ENCODE peak calls at places on chromosomes 3 and 15, in seven cellular contexts. Y, P, T, D, N, F and H are unnamed samples.

GRCh38 chr15:89171136-89172072 is 50.0 kb downstream of the RLBP1 start:
- DNase-seq in Y (no peak), P (peak; percentile 74), T (peak; percentile 62), D (no peak), N (peak; percentile 61), F (no peak), H (peak; percentile 66)

GRCh38 chr3:37709946-37710345 is 151.7 kb upstream of the CTDSPL start:
- DNase-seq in Y (no peak), P (no peak), T (no peak), D (no peak), N (no peak), F (no peak), H (no peak)

GRCh38 chr3:197392961-197393360 is 94.5 kb upstream of the DLG1 start:
- DNase-seq in Y (no peak), P (no peak), T (no peak), D (peak; percentile 88), N (no peak), F (no peak), H (no peak)

GRCh38 chr3:55128201-55128870 is 200.5 kb upstream of the LRTM1 start:
- DNase-seq in Y (no peak), P (no peak), T (no peak), D (no peak), N (no peak), F (no peak), H (no peak)

GRCh38 chr15:72271895-72272212 is 500 bp downstream of the PARP6 start:
- DNase-seq in Y (no peak), P (peak; percentile 27), T (no peak), D (peak; percentile 5), N (no peak), F (no peak), H (no peak)

GRCh38 chr15:81491414-81492101 is 117.5 kb upstream of the TMC3 start:
- DNase-seq in Y (no peak), P (no peak), T (no peak), D (no peak), N (no peak), F (no peak), H (no peak)

GRCh38 chr15:80579611-80580010 is 115.5 kb upstream of the ABHD17C start:
- DNase-seq in Y (no peak), P (no peak), T (no peak), D (no peak), N (no peak), F (no peak), H (no peak)

GRCh38 chr3:120460217-120460616 is 9.4 kb upstream of the FSTL1 start:
- DNase-seq in Y (no peak), P (no peak), T (no peak), D (no peak), N (no peak), F (no peak), H (no peak)

GRCh38 chr3:38604246-38604645 is 45.2 kb downstream of the SCN5A start:
- DNase-seq in Y (no peak), P (no peak), T (no peak), D (no peak), N (no peak), F (no peak), H (no peak)

GRCh38 chr3:71962561-71963240 is 177.8 kb upstream of the PROK2 start:
- DNase-seq in Y (no peak), P (no peak), T (no peak), D (no peak), N (no peak), F (no peak), H (no peak)